ENCODE peak calls at places on chromosomes 11 and 22, in eight cellular contexts. Z is stimulated activated CD8-positive, alpha-beta memory T cell treated with anti-CD3 and anti-CD28 coated beads, Interleukin-15, amount 100 ng/mL, for 24 hours; C is stimulated activated effector memory CD8-positive, alpha-beta T cell treated with anti-CD3 and anti-CD28 coated beads, Interleukin-12 subunit alpha, Interleukin-12 subunit beta, amount 100 ng/mL, for 72 hours; K is bronchial epithelial cell; M is coronary artery; G is NCI-H2029 treated with DMSO at 0.1 percent for 48 hours; S is stimulated activated CD4-positive, alpha-beta T cell treated with anti-CD3 and anti-CD28 coated beads, Interleukin-12 subunit alpha, Interleukin-12 subunit beta, amount 100 ng/mL, for 48 hours; H is stomach. X is an unnamed sample.

GRCh38 chr22:31764785-31765184 is 11.0 kb downstream of the DEPDC5 start:
- DNase-seq in S (no peak), H (no peak), Z (no peak), K (no peak), G (no peak), C (no peak), M (no peak), X (no peak)

GRCh38 chr22:17853066-17853465 is 78.8 kb upstream of the BID start:
- DNase-seq in K (no peak), H (no peak), G (no peak), Z (no peak), S (no peak), M (no peak), C (no peak), X (no peak)

GRCh38 chr11:117457835-117458234 is 130.2 kb downstream of the CEP164 start:
- DNase-seq in H (no peak), G (peak; percentile 63), C (no peak), M (no peak), Z (no peak), S (no peak), K (no peak), X (no peak)

GRCh38 chr11:19072464-19072863 is 11.9 kb upstream of the MRGPRX2 start:
- DNase-seq in G (no peak), S (no peak), K (no peak), C (no peak), M (no peak), Z (no peak), H (peak; percentile 86), X (peak; percentile 22)

GRCh38 chr11:117807482-117808272 is 10.7 kb upstream of the DSCAML1 start:
- DNase-seq in C (peak; percentile 75), S (peak; percentile 54), G (no peak), Z (peak; percentile 61), M (no peak), H (peak; percentile 85), K (peak; percentile 35), X (peak; percentile 81)

GRCh38 chr22:21734540-21735197 is 925 bp downstream of the YPEL1 start:
- DNase-seq in M (no peak), Z (no peak), C (no peak), G (no peak), K (no peak), S (no peak), H (no peak), X (no peak)

GRCh38 chr11:102583437-102583836 is 41.7 kb downstream of the MMP20 start:
- DNase-seq in K (no peak), M (no peak), C (no peak), S (no peak), H (no peak), Z (no peak), G (no peak), X (no peak)

GRCh38 chr22:27170491-27170890 is 513.1 kb downstream of the MIAT start:
- DNase-seq in Z (no peak), S (no peak), K (no peak), C (no peak), G (no peak), M (peak; percentile 89), H (no peak), X (no peak)

GRCh38 chr11:110219011-110219785 is 77.2 kb downstream of the RDX start:
- DNase-seq in K (no peak), M (no peak), Z (no peak), S (no peak), G (no peak), C (no peak), H (no peak), X (no peak)

GRCh38 chr11:130124096-130124495 is 35.5 kb upstream of the ST14 start:
- DNase-seq in S (no peak), C (no peak), M (peak; percentile 89), Z (no peak), K (peak; percentile 96), H (peak; percentile 44), G (no peak), X (peak; percentile 96)

GRCh38 chr11:59801981-59802638 is 8.5 kb downstream of the MRPL16 start:
- DNase-seq in M (no peak), Z (no peak), S (no peak), C (no peak), K (peak; percentile 59), H (no peak), G (no peak), X (peak; percentile 53)

X was measured in PC-3.